ENCODE peak calls at places on chromosome 1, in four cellular contexts. W is AG10803; R is CD8-positive, alpha-beta T cell; F is fibroblast of lung. H is an unnamed sample.

GRCh38 chr1:198161718-198162090 is 4.9 kb downstream of the NEK7 start:
- DNase-seq in W (no peak), R (no peak), F (no peak), H (no peak)

GRCh38 chr1:197423006-197423405 is 155.0 kb downstream of the CRB1 start:
- DNase-seq in W (peak), R (no peak), F (peak), H (no peak)

GRCh38 chr1:219467524-219467923 is 145.4 kb downstream of the ZC3H11B start:
- DNase-seq in W (no peak), R (no peak), F (no peak), H (no peak)

GRCh38 chr1:201503397-201504176 is 3.3 kb downstream of the CSRP1 start:
- DNase-seq in W (peak), R (no peak), F (peak), H (no peak)

GRCh38 chr1:202959276-202959620 is 1.1 kb upstream of the ADIPOR1 start:
- DNase-seq in W (peak), R (no peak), F (peak), H (no peak)

GRCh38 chr1:3139871-3140837 is 71.2 kb downstream of the PRDM16 start:
- DNase-seq in W (no peak), R (no peak), F (no peak), H (no peak)

GRCh38 chr1:86714159-86714558 is 9.8 kb downstream of the SH3GLB1 start:
- DNase-seq in W (peak), R (no peak), F (peak), H (no peak)

GRCh38 chr1:152626688-152627087 is 3.8 kb upstream of the LCE3A start:
- DNase-seq in W (no peak), R (no peak), F (no peak), H (no peak)

GRCh38 chr1:216221260-216221700 is 202.0 kb downstream of the USH2A start:
- DNase-seq in W (peak), R (no peak), F (peak), H (no peak)

GRCh38 chr1:175744833-175745232 is 1.4 kb upstream of the TNR start:
- DNase-seq in W (no peak), R (no peak), F (no peak), H (no peak)
- TF ChIP-seq CTCF in W (peak), R (no peak), F (no peak), H (no peak)

GRCh38 chr1:21508580-21509350 is 458 bp upstream of the ALPL start:
- DNase-seq in W (peak), R (peak), F (peak), H (peak)
- TF ChIP-seq CTCF in W (peak), R (no peak), F (peak), H (no peak)

GRCh38 chr1:119463569-119463968 is 43.4 kb upstream of the HSD3B1 start:
- DNase-seq in W (no peak), R (no peak), F (no peak), H (no peak)
- TF ChIP-seq CTCF in W (no peak), R (no peak), F (no peak), H (no peak)

DNA sequence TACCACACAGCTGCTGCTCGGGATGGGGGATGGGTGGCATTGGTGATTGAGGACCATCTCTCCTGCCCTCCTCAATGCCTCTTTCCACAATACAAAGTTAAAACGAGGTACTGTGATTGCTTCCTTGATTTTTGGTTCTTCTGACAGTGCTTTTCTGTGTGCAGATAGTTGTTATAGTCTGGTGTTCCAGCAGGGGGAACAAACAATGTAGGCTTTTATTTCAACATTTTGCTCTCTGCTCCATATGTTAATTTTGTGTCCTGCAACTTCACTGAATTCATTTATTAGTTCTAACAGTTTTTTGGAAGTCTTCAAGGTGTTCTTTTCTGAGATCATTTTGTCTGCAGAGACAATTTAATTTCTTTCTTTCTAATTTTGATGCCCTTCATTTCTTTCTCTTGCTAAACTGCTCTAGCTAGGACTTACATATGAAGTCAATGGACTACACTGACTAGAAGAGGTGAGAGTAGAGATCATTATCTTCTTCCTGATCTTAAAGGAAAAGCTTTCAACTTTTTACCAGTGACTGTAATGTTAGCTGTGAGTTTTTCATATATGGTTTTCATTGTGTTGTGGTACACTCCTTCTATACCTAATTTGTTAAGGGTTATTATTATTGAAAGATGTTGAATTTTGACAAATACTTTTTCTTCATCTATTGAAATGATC is 45.4 kb downstream of the TNFSF18 start:
- DNase-seq in W (no peak), R (no peak), F (no peak), H (no peak)
- TF ChIP-seq CTCF in W (peak), R (no peak), F (peak), H (no peak)

GRCh38 chr1:111025109-111025508 is 61.4 kb upstream of the LRIF1 start:
- DNase-seq in W (no peak), R (no peak), F (no peak), H (no peak)

GRCh38 chr1:111032295-111032897 is 68.7 kb upstream of the LRIF1 start:
- DNase-seq in W (peak), R (peak), F (peak), H (no peak)

GRCh38 chr1:111030590-111030989 is 66.9 kb upstream of the LRIF1 start:
- DNase-seq in W (peak), R (peak), F (peak), H (no peak)
- TF ChIP-seq CTCF in W (peak), R (peak), F (peak), H (peak)

GRCh38 chr1:51819810-51820209 is 58.7 kb downstream of the NRDC start:
- DNase-seq in W (peak), R (no peak), F (peak), H (no peak)

GRCh38 chr1:51814513-51814912 is 64.0 kb downstream of the NRDC start:
- DNase-seq in W (no peak), R (no peak), F (no peak), H (no peak)

DNA sequence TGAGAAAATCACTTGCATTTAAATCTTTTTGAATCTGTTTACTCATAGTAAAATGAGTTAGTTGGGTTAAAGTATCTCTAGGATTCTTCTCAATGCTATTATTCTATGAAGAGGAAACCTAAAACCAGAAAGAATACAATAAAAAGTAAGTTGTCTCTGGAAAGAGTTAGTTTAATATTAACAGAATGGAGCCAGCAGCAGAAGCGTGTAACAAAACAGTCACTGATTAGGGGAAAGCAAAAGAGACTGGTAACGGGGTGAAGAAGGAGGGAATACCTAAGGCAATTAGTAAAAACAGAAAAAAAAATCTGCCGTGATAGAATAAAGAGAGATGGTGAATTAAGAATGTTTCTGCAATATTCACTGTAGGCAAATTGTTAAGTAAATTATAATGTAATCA is 60.0 kb downstream of the NRDC start:
- DNase-seq in W (no peak), R (no peak), F (no peak), H (no peak)
- TF ChIP-seq CTCF in W (no peak), R (no peak), F (no peak), H (no peak)

GRCh38 chr1:90147093-90147492 is 152.2 kb downstream of the ZNF326 start:
- DNase-seq in W (no peak), R (no peak), F (no peak), H (no peak)

GRCh38 chr1:90154711-90155110 is 159.8 kb downstream of the ZNF326 start:
- DNase-seq in W (no peak), R (no peak), F (no peak), H (no peak)

GRCh38 chr1:90143522-90144050 is 148.7 kb downstream of the ZNF326 start:
- DNase-seq in W (no peak), R (no peak), F (no peak), H (no peak)

GRCh38 chr1:90144820-90145219 is 149.9 kb downstream of the ZNF326 start:
- DNase-seq in W (no peak), R (no peak), F (no peak), H (no peak)

GRCh38 chr1:90149101-90149500 is 154.2 kb downstream of the ZNF326 start:
- DNase-seq in W (no peak), R (no peak), F (no peak), H (no peak)
- TF ChIP-seq CTCF in W (no peak), R (no peak), F (no peak), H (no peak)

GRCh38 chr1:222702210-222702609 is 10.1 kb downstream of the AIDA start:
- DNase-seq in W (no peak), R (no peak), F (no peak), H (no peak)

GRCh38 chr1:222704260-222704659 is 8.0 kb downstream of the AIDA start:
- DNase-seq in W (no peak), R (no peak), F (no peak), H (no peak)

GRCh38 chr1:222711319-222712252 is 705 bp downstream of the AIDA start:
- DNase-seq in W (peak), R (peak), F (peak), H (peak)

GRCh38 chr1:222709700-222710153 is 2.6 kb downstream of the AIDA start:
- DNase-seq in W (peak), R (no peak), F (no peak), H (no peak)

GRCh38 chr1:222706815-222707214 is 5.5 kb downstream of the AIDA start:
- DNase-seq in W (no peak), R (no peak), F (no peak), H (no peak)
- TF ChIP-seq CTCF in W (no peak), R (no peak), F (no peak), H (no peak)